ENCODE peak calls at places on chromosome 9, in nine cellular contexts. A is neural crest cell, J is IMR-90, Y is HCT116, X is GM12865, C is stomach, K is cardiac muscle cell, Z is bronchial epithelial cell, R is GM20000. O is an unnamed sample.
A peak's percentile ranks its signal among the peaks of the same experiment; 100 is the strongest.

GRCh38 chr9:114426046-114426948 is 38.5 kb upstream of the AKNA start:
- DNase-seq in A (no peak), J (no peak), Y (no peak), X (no peak), C (no peak), K (no peak), Z (no peak), R (no peak), O (no peak)

GRCh38 chr9:98429613-98430012 is 174.2 kb upstream of the TBC1D2 start:
- DNase-seq in A (no peak), J (peak; percentile 80), Y (no peak), X (no peak), C (no peak), K (no peak), Z (peak; percentile 37), R (no peak), O (no peak)

GRCh38 chr9:72149231-72149975 is at the start of gene GDA:
- DNase-seq in A (no peak), J (no peak), Y (peak; percentile 68), X (peak; percentile 2), C (peak; percentile 28), K (peak; percentile 8), Z (no peak), R (no peak), O (peak; percentile 57)

GRCh38 chr9:110048473-110048975 is 159.4 kb downstream of the C9orf152 start:
- DNase-seq in A (peak; percentile 84), J (peak; percentile 79), Y (peak; percentile 40), X (peak; percentile 91), C (peak; percentile 73), K (peak; percentile 77), Z (peak; percentile 52), R (peak; percentile 95), O (peak; percentile 92)

GRCh38 chr9:134377143-134377484 is 50.9 kb downstream of the RXRA start:
- DNase-seq in A (no peak), J (no peak), Y (no peak), X (no peak), C (no peak), K (no peak), Z (no peak), R (no peak), O (no peak)

GRCh38 chr9:81791076-81791475 is 101.7 kb upstream of the TLE1 start:
- DNase-seq in A (no peak), J (no peak), Y (no peak), X (no peak), C (no peak), K (no peak), Z (no peak), R (no peak), O (no peak)

GRCh38 chr9:93143830-93144530 is 9.9 kb upstream of the NINJ1 start:
- DNase-seq in A (no peak), J (no peak), Y (no peak), X (peak; percentile 41), C (no peak), K (no peak), Z (no peak), R (no peak), O (no peak)

GRCh38 chr9:132892383-132892782 is 13.7 kb downstream of the SPACA9 start:
- DNase-seq in A (no peak), J (no peak), Y (no peak), X (no peak), C (no peak), K (peak; percentile 10), Z (no peak), R (no peak), O (no peak)

GRCh38 chr9:19231126-19232035 is 888 bp downstream of the DENND4C start:
- DNase-seq in A (no peak), J (peak; percentile 17), Y (no peak), X (peak; percentile 37), C (peak; percentile 26), K (peak; percentile 28), Z (peak; percentile 32), R (peak; percentile 41), O (no peak)

GRCh38 chr9:23733495-23734078 is 92.5 kb downstream of the ELAVL2 start:
- DNase-seq in A (no peak), J (no peak), Y (no peak), X (no peak), C (no peak), K (no peak), Z (no peak), R (no peak), O (no peak)

GRCh38 chr9:4486176-4486575 is 4.1 kb upstream of the SLC1A1 start:
- DNase-seq in A (no peak), J (no peak), Y (no peak), X (peak; percentile 53), C (no peak), K (no peak), Z (no peak), R (peak; percentile 36), O (no peak)

GRCh38 chr9:22813520-22813919 is 366.9 kb downstream of the DMRTA1 start:
- DNase-seq in A (no peak), J (peak; percentile 52), Y (no peak), X (peak; percentile 21), C (no peak), K (peak; percentile 41), Z (peak; percentile 38), R (no peak), O (no peak)

GRCh38 chr9:15220658-15221310 is 86.2 kb downstream of the TTC39B start:
- DNase-seq in A (no peak), J (peak; percentile 46), Y (no peak), X (no peak), C (no peak), K (no peak), Z (no peak), R (no peak), O (no peak)

GRCh38 chr9:114355821-114356220 is 26.2 kb downstream of the ORM2 start:
- DNase-seq in A (no peak), J (no peak), Y (no peak), X (no peak), C (no peak), K (no peak), Z (no peak), R (no peak), O (no peak)

GRCh38 chr9:36866840-36867239 is 167.2 kb downstream of the PAX5 start:
- DNase-seq in A (no peak), J (no peak), Y (no peak), X (no peak), C (no peak), K (no peak), Z (no peak), R (no peak), O (no peak)
- TF ChIP-seq CTCF in A (no peak), J (no peak), Y (peak; percentile 46), X (no peak), C (no peak), K (no peak), Z (no peak), R (no peak), O (peak; percentile 34)

GRCh38 chr9:130090915-130091314 is 37.2 kb downstream of the GPR107 start:
- DNase-seq in A (no peak), J (peak; percentile 6), Y (no peak), X (no peak), C (no peak), K (no peak), Z (no peak), R (no peak), O (no peak)
- TF ChIP-seq CTCF in A (peak; percentile 27), J (peak; percentile 32), Y (peak; percentile 20), X (no peak), C (no peak), K (no peak), Z (no peak), R (no peak), O (no peak)

DNA sequence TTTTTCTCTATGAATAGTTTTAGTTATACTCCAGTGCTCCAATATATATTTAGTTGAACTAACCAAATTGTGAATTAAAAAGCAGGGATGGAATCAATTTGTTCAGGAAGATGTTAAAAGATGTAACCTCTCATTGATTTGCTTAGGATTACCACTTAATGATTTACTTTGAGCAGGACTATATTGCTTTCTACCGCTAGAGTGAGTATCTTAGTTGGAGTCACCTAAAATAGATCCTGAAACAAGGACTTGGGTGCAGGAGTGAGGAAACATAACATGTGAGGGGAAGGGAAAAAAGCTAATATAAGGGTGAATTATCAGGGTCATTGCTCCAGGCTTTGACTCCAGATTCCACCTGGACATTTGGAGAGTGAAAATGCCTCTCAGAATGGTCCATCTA is 2277.4 kb upstream of the C9orf72 start:
- DNase-seq in A (no peak), J (no peak), Y (no peak), X (no peak), C (no peak), K (no peak), Z (peak; percentile 5), R (no peak), O (no peak)
- TF ChIP-seq CTCF in A (no peak), J (no peak), Y (no peak), X (no peak), C (no peak), K (no peak), Z (no peak), R (no peak), O (no peak)

DNA sequence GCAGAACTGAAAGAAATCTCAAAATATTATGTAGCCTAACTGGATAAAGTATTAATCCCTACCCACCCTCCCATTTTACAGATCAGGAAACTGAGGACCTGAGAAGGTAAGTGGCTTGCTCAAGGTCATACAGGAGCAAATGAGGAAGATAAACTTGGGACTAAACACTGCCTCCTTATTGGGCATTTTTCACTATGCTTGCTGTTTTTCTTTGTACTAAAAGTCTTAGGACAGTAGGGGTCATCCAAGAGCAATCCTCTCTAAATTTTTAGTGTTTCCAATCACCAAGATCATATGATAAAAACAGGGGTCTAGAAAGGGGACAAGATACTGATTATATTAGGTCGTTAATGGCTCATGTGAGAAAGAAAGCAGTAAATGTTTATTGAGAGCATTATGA is 80.8 kb downstream of the RORB start:
- DNase-seq in A (no peak), J (peak; percentile 3), Y (peak; percentile 1), X (no peak), C (no peak), K (no peak), Z (peak; percentile 20), R (no peak), O (no peak)
- TF ChIP-seq CTCF in A (peak; percentile 59), J (peak; percentile 51), Y (peak; percentile 44), X (peak; percentile 33), C (no peak), K (peak; percentile 50), Z (peak; percentile 21), R (no peak), O (peak; percentile 29)

DNA sequence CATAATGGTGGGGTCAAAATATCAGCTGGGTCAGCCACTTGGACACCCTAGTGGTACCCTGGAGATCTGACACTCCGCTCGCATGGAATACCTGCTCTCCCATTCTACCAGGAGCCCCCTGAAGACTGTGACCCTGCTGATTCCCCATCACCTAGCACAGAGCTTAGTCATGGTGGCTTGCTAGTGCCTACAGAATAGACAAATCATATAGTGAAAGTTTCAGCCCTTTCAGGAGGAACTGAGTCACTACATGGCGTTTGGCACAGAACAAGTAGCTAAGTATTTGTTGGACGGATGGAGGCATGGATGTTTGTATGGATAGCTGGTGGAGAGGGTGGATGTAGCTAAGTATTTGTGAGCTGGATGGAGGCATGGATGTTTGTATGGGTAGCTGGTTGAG is 65.3 kb downstream of the LMX1B start:
- DNase-seq in A (no peak), J (no peak), Y (no peak), X (no peak), C (no peak), K (no peak), Z (peak; percentile 50), R (no peak), O (no peak)
- TF ChIP-seq CTCF in A (no peak), J (no peak), Y (peak; percentile 16), X (no peak), C (no peak), K (no peak), Z (no peak), R (no peak), O (no peak)

O was measured in glutamatergic neuron.